ENCODE peak calls at places on chromosomes 2 and 18, in four cellular contexts. One of them, this sample, is unnamed.

GRCh38 chr2:225270861-225271260 is 128.6 kb upstream of the NYAP2 start:
- DNase-seq in PC-9: peak; percentile 55
- DNase-seq in HCT116: peak; percentile 75
- DNase-seq in upper lobe of right lung: no peak
- DNase-seq in this sample: no peak

GRCh38 chr2:75799859-75800258 is 89.1 kb upstream of the GCFC2 start:
- DNase-seq in PC-9: no peak
- DNase-seq in HCT116: no peak
- DNase-seq in upper lobe of right lung: no peak
- DNase-seq in this sample: no peak

GRCh38 chr2:159996792-159997546 is 65.4 kb downstream of the PLA2R1 start:
- DNase-seq in HCT116: no peak
- DNase-seq in upper lobe of right lung: no peak
- DNase-seq in PC-9: no peak
- DNase-seq in this sample: no peak

GRCh38 chr2:224982910-224983688 is 59.2 kb downstream of the DOCK10 start:
- DNase-seq in PC-9: no peak
- DNase-seq in HCT116: no peak
- DNase-seq in upper lobe of right lung: no peak
- DNase-seq in this sample: no peak

GRCh38 chr18:22912835-22913234 is 20.3 kb upstream of the RBBP8 start:
- DNase-seq in PC-9: peak; percentile 15
- DNase-seq in HCT116: no peak
- DNase-seq in upper lobe of right lung: no peak
- DNase-seq in this sample: no peak

GRCh38 chr2:119483896-119484718 is 40.2 kb downstream of the SCTR start:
- DNase-seq in HCT116: no peak
- DNase-seq in PC-9: no peak
- DNase-seq in upper lobe of right lung: no peak
- DNase-seq in this sample: no peak

GRCh38 chr2:158725496-158725895 is 69.6 kb upstream of the DAPL1 start:
- DNase-seq in HCT116: no peak
- DNase-seq in PC-9: peak; percentile 19
- DNase-seq in upper lobe of right lung: no peak
- DNase-seq in this sample: no peak

GRCh38 chr2:31366733-31367132 is 47.8 kb downstream of the XDH start:
- DNase-seq in upper lobe of right lung: no peak
- DNase-seq in PC-9: no peak
- DNase-seq in HCT116: no peak
- DNase-seq in this sample: no peak

GRCh38 chr18:5214583-5215351 is 17.7 kb upstream of the AKAIN1 start:
- DNase-seq in upper lobe of right lung: no peak
- DNase-seq in PC-9: no peak
- DNase-seq in HCT116: no peak
- DNase-seq in this sample: no peak

GRCh38 chr18:30163573-30163972 is 879.0 kb downstream of the DSC3 start:
- DNase-seq in upper lobe of right lung: no peak
- DNase-seq in PC-9: no peak
- DNase-seq in HCT116: no peak
- DNase-seq in this sample: no peak

GRCh38 chr2:64640153-64641044 is 13.3 kb downstream of the SERTAD2 start:
- DNase-seq in HCT116: no peak
- DNase-seq in PC-9: no peak
- DNase-seq in upper lobe of right lung: no peak
- DNase-seq in this sample: no peak

GRCh38 chr2:229922449-229923386 is at the start of gene FBXO36:
- DNase-seq in HCT116: peak; percentile 80
- DNase-seq in upper lobe of right lung: peak; percentile 94
- DNase-seq in PC-9: no peak
- DNase-seq in this sample: peak; percentile 82

GRCh38 chr2:127094509-127095366 is 12.2 kb downstream of the BIN1 start:
- DNase-seq in PC-9: peak; percentile 88
- DNase-seq in upper lobe of right lung: peak; percentile 75
- DNase-seq in HCT116: no peak
- DNase-seq in this sample: no peak

GRCh38 chr18:51235011-51235789 is 37.7 kb upstream of the MEX3C start:
- DNase-seq in PC-9: peak; percentile 26
- DNase-seq in HCT116: no peak
- DNase-seq in upper lobe of right lung: no peak
- DNase-seq in this sample: no peak

GRCh38 chr2:233331536-233331935 is 22.8 kb upstream of the DGKD start:
- DNase-seq in HCT116: no peak
- DNase-seq in upper lobe of right lung: peak; percentile 68
- DNase-seq in PC-9: no peak
- DNase-seq in this sample: no peak

GRCh38 chr2:191013876-191014652 is at the start of gene STAT1:
- DNase-seq in upper lobe of right lung: peak; percentile 97
- DNase-seq in HCT116: peak; percentile 65
- DNase-seq in PC-9: peak; percentile 90
- DNase-seq in this sample: peak; percentile 95

GRCh38 chr18:46415532-46415931 is 241.5 kb downstream of the LOXHD1 start:
- DNase-seq in PC-9: no peak
- DNase-seq in upper lobe of right lung: no peak
- DNase-seq in HCT116: no peak
- DNase-seq in this sample: no peak

GRCh38 chr2:80326214-80326613 is 21.7 kb upstream of the LRRTM1 start:
- DNase-seq in PC-9: no peak
- DNase-seq in HCT116: no peak
- DNase-seq in upper lobe of right lung: no peak
- DNase-seq in this sample: no peak

GRCh38 chr2:240146141-240146561 is 5.7 kb upstream of the OTOS start:
- DNase-seq in HCT116: no peak
- DNase-seq in upper lobe of right lung: no peak
- DNase-seq in PC-9: no peak
- DNase-seq in this sample: no peak
- H3K4me3 ChIP-seq in HCT116: no peak overlapping the region
- H3K4me3 ChIP-seq in upper lobe of right lung: no peak overlapping the region
- H3K4me3 ChIP-seq in PC-9: no peak overlapping the region
- H3K4me3 ChIP-seq in this sample: no peak overlapping the region

GRCh38 chr2:20012282-20013060 is at the start of gene MATN3:
- DNase-seq in PC-9: peak; percentile 59
- DNase-seq in HCT116: no peak
- DNase-seq in upper lobe of right lung: peak; percentile 81
- DNase-seq in this sample: no peak

GRCh38 chr2:20013061-20013721 is 723 bp upstream of the MATN3 start:
- DNase-seq in PC-9: no peak
- DNase-seq in HCT116: no peak
- DNase-seq in upper lobe of right lung: no peak
- DNase-seq in this sample: no peak

GRCh38 chr2:20008703-20009102 is 3.8 kb downstream of the MATN3 start:
- DNase-seq in upper lobe of right lung: no peak
- DNase-seq in PC-9: no peak
- DNase-seq in HCT116: no peak
- DNase-seq in this sample: no peak

GRCh38 chr2:20012032-20012281 is 511 bp downstream of the MATN3 start:
- DNase-seq in PC-9: no peak
- DNase-seq in upper lobe of right lung: no peak
- DNase-seq in HCT116: no peak
- DNase-seq in this sample: no peak

DNA sequence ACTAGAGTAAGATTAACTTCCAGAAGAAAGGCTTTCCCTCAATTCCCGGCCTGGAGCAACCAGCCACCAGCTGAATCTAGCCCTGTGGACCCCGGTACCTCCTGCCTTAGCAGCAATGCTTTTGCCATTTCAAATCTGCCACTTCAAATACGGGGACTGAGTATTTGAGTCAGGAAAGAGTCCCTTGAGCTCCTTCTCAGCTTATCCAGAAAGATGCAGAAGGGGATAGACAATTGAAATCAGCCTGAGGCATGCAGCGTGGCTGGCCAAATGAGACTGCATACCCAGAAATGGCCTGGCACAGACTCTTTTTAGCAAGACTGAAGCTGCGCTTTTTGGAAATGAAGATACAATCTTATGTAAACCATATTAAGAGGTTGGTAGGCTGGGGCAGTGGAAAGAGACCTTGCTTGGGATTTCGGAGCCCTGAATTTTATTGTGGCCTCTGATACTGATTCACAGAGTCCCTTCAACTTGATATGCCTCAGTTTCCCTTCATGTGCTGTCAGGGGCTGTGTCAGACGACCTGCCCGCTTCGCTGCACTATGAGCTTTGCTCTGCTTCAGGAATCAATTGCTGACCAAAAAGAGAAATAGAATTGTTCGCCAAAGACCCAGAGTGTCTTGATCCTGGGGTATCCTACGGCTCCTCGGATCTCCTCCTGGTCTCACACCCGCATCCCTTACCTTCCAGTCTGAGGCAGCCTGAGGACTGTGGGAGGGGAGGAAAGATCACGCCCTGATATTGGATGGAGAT is 1.0 kb downstream of the MATN3 start:
- DNase-seq in upper lobe of right lung: no peak
- DNase-seq in PC-9: no peak
- DNase-seq in HCT116: no peak
- DNase-seq in this sample: no peak
- H3K4me3 ChIP-seq in upper lobe of right lung: no peak overlapping the region
- H3K4me3 ChIP-seq in PC-9: no peak overlapping the region
- H3K4me3 ChIP-seq in HCT116: no peak overlapping the region
- H3K4me3 ChIP-seq in this sample: peak overlapping the region; percentile 85

DNA sequence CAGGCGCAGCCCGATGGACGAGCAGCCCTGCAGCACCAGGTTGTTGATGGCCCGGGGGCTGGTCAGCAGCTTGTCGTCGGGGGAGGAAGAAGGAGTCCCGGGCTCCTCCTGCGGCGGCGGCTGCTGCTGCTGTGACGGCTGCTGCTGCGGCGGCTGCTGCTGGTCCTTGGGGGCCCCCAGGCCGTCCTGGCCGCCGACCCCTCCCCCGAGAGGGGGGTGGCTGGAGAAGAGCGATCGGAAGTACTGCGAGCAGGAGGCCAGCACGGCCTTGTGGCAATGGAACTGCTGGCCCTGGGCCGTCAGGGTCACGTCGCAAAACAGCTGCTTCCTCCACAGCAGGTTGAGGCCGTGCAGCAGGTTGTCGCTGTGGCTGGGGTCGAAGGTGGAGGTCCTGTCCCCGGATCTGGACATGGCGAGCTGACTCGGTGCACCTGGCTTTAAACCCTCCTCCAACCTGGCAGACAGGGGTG is 2.6 kb downstream of the KLHL14 start:
- DNase-seq in PC-9: no peak
- DNase-seq in upper lobe of right lung: no peak
- DNase-seq in HCT116: no peak
- DNase-seq in this sample: no peak
- H3K4me3 ChIP-seq in PC-9: no peak overlapping the region
- H3K4me3 ChIP-seq in upper lobe of right lung: peak overlapping the region; percentile 30
- H3K4me3 ChIP-seq in HCT116: no peak overlapping the region
- H3K4me3 ChIP-seq in this sample: peak overlapping the region; percentile 67

GRCh38 chr2:196591621-196592022 is 47.9 kb upstream of the CCDC150 start:
- DNase-seq in upper lobe of right lung: no peak
- DNase-seq in PC-9: no peak
- DNase-seq in HCT116: no peak
- DNase-seq in this sample: no peak
- H3K4me3 ChIP-seq in upper lobe of right lung: no peak overlapping the region
- H3K4me3 ChIP-seq in PC-9: no peak overlapping the region
- H3K4me3 ChIP-seq in HCT116: no peak overlapping the region
- H3K4me3 ChIP-seq in this sample: no peak overlapping the region

GRCh38 chr2:223941579-223942277 is 3.4 kb downstream of the WDFY1 start:
- DNase-seq in PC-9: peak; percentile 76
- DNase-seq in upper lobe of right lung: no peak
- DNase-seq in HCT116: no peak
- DNase-seq in this sample: no peak
- H3K4me3 ChIP-seq in PC-9: peak overlapping the region; percentile 31
- H3K4me3 ChIP-seq in upper lobe of right lung: no peak overlapping the region
- H3K4me3 ChIP-seq in HCT116: no peak overlapping the region
- H3K4me3 ChIP-seq in this sample: peak overlapping the region; percentile 21

DNA sequence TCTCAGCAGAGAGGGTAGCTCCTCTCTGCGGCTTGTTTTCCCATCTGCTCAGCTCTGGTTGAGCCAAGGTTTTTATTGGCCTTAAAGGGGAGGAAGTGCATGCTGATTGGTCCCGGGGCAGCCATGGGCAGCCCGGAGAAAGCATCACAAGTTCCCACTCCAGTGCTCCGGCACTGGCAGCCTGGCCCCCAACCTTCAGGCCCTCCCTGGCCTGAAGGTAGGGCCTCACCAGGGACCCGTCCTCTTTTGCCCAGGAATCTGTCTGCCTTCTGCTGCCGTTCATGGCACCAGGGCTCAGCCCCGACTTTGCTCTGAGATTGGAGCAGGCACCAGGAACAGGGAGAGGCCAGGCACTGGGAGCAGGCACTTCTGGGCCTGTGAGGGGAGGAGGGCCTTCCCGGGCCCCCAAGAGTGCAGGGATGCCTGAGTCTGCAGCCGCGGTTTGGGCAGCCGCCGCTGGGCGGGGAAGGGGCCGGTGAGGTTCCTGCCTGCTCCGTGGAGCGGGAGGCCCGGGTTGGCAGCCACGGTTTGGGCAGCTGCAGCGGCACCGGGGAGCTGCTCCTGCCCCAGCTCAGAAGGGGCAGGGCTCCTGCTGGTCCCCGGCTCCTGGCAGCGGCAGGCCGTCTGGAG is 17.5 kb upstream of the ILKAP start:
- DNase-seq in upper lobe of right lung: no peak
- DNase-seq in HCT116: no peak
- DNase-seq in PC-9: no peak
- DNase-seq in this sample: no peak
- H3K4me3 ChIP-seq in upper lobe of right lung: peak overlapping the region; percentile 16
- H3K4me3 ChIP-seq in HCT116: no peak overlapping the region
- H3K4me3 ChIP-seq in PC-9: no peak overlapping the region
- H3K4me3 ChIP-seq in this sample: peak overlapping the region; percentile 35

DNA sequence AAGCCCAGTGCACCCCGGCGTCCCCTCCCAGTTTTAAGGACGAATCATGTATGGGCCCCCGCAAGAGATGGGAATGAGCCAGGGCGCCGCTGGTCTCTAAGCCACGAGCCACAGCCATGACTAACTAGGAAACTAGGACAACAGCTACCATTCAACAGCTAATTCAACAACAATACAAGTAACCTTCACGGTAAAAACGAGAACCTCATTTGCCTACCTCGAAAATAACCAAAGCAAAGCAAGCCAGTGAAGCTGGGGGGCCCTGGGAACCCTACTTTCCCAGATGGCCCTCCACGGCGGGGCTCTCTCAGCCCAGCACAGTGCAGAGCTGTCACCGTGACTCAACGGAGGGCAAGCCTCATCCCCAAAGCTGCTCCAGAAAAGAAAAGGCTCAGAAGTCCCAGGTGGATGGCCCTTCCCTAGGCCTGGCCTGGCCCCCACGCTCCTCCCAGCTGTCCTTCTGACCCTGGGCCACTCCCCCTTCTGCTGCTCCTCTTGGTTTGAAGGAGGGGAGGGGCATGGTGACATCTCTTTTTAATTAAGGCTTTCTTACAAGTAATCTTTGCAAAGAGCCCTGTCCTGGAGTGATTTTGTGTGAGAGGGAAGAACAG is 126.3 kb downstream of the HDAC4 start:
- DNase-seq in upper lobe of right lung: peak; percentile 63
- DNase-seq in HCT116: peak; percentile 58
- DNase-seq in PC-9: peak; percentile 83
- DNase-seq in this sample: peak; percentile 82
- H3K4me3 ChIP-seq in upper lobe of right lung: peak overlapping the region; percentile 14
- H3K4me3 ChIP-seq in HCT116: peak overlapping the region; percentile 59
- H3K4me3 ChIP-seq in PC-9: peak overlapping the region; percentile 59
- H3K4me3 ChIP-seq in this sample: peak overlapping the region; percentile 61